ENCODE peak calls at places on chromosomes 2 and 18, in four cellular contexts. M is K562, A is HepG2, C is GM12878. G is an unnamed sample.

GRCh38 chr18:68186039-68186438 is 528.9 kb downstream of the TMX3 start:
- DNase-seq in M (no peak), A (no peak), C (no peak), G (no peak)

GRCh38 chr2:28326873-28327495 is 65.7 kb upstream of the FOSL2 start:
- DNase-seq in M (no peak), A (no peak), C (no peak), G (no peak)

GRCh38 chr2:189393440-189394111 is 47.7 kb upstream of the WDR75 start:
- DNase-seq in M (no peak), A (no peak), C (no peak), G (no peak)

GRCh38 chr2:113686537-113686936 is 59.5 kb downstream of the RABL2A start:
- DNase-seq in M (no peak), A (no peak), C (no peak), G (no peak)

GRCh38 chr2:214401580-214401979 is 9.3 kb upstream of the VWC2L start:
- DNase-seq in M (no peak), A (no peak), C (no peak), G (no peak)

GRCh38 chr2:240786871-240787311 is 33.1 kb downstream of the KIF1A start:
- DNase-seq in M (no peak), A (no peak), C (no peak), G (no peak)

GRCh38 chr2:105330681-105331375 is 1.3 kb upstream of the TGFBRAP1 start:
- DNase-seq in M (peak; percentile 58), A (no peak), C (no peak), G (no peak)

GRCh38 chr2:95267458-95268207 is 6.6 kb upstream of the PROM2 start:
- DNase-seq in M (no peak), A (no peak), C (no peak), G (no peak)

DNA sequence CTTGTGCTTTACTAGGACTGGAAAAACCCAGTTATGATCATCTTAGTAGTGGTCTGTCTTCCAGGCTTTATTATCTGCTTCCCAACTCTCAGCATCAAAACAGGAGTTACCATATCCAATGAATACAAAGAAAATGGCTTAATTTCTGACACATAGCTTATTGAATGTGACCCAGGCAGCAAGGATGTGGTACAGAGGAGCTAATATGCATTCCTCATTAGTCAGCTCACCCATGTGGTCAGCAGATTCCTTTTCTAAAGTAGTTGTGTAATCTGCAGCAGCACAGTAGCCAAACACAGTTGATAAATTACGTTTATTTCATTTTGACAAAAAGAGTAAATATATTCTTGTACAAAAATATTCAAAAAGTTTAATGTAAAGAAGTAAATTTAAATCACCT is 43.6 kb downstream of the TSPYL6 start:
- DNase-seq in M (no peak), A (peak; percentile 71), C (no peak), G (no peak)
- TF ChIP-seq TARDBP in M (no peak), A (no peak), C (no peak), G (no peak)

GRCh38 chr2:161209902-161210301 is 49.7 kb downstream of the TANK start:
- DNase-seq in M (no peak), A (no peak), C (no peak), G (no peak)

GRCh38 chr2:161204846-161205245 is 44.6 kb downstream of the TANK start:
- DNase-seq in M (no peak), A (no peak), C (no peak), G (no peak)

GRCh38 chr2:161207941-161208340 is 47.7 kb downstream of the TANK start:
- DNase-seq in M (no peak), A (no peak), C (no peak), G (no peak)

GRCh38 chr2:161208527-161209139 is 48.4 kb downstream of the TANK start:
- DNase-seq in M (peak; percentile 80), A (peak; percentile 37), C (no peak), G (no peak)

DNA sequence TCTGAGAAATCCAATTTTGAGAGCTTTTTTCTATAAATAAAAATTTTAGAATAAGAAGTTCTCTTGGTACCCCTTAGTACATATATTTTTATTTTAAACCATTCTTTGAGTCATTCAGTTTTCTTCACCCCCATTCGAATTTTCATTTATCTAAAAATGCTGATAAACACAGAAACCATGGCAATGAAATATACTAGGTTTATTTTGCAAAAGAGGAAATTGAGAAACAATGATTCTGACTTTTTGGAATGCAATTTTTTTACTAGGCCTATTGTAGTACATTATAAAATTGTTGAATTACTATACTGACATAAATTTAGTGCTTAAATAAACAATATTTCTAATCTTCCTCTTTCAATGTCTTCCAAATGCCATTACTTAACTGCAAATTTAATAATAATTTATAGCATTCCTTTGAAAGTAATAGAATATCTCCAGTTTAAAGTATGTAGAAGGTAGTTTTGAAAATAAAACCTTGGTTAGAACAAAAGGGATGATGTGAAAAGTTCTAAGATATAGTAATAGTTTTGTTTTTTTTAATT is 46.3 kb downstream of the TANK start:
- DNase-seq in M (no peak), A (no peak), C (no peak), G (no peak)
- TF ChIP-seq TARDBP in M (no peak), A (no peak), C (no peak), G (no peak)

GRCh38 chr2:205770557-205770956 is 88.3 kb downstream of the NRP2 start:
- DNase-seq in M (no peak), A (no peak), C (no peak), G (no peak)

GRCh38 chr2:205769879-205770278 is 87.6 kb downstream of the NRP2 start:
- DNase-seq in M (no peak), A (no peak), C (no peak), G (no peak)

GRCh38 chr2:205771666-205772065 is 89.4 kb downstream of the NRP2 start:
- DNase-seq in M (no peak), A (no peak), C (no peak), G (no peak)

GRCh38 chr2:205769494-205769848 is 87.2 kb downstream of the NRP2 start:
- DNase-seq in M (no peak), A (no peak), C (no peak), G (no peak)

GRCh38 chr2:205771063-205771462 is 88.8 kb downstream of the NRP2 start:
- DNase-seq in M (no peak), A (no peak), C (no peak), G (no peak)
- TF ChIP-seq TARDBP in M (no peak), A (no peak), C (no peak), G (no peak)

DNA sequence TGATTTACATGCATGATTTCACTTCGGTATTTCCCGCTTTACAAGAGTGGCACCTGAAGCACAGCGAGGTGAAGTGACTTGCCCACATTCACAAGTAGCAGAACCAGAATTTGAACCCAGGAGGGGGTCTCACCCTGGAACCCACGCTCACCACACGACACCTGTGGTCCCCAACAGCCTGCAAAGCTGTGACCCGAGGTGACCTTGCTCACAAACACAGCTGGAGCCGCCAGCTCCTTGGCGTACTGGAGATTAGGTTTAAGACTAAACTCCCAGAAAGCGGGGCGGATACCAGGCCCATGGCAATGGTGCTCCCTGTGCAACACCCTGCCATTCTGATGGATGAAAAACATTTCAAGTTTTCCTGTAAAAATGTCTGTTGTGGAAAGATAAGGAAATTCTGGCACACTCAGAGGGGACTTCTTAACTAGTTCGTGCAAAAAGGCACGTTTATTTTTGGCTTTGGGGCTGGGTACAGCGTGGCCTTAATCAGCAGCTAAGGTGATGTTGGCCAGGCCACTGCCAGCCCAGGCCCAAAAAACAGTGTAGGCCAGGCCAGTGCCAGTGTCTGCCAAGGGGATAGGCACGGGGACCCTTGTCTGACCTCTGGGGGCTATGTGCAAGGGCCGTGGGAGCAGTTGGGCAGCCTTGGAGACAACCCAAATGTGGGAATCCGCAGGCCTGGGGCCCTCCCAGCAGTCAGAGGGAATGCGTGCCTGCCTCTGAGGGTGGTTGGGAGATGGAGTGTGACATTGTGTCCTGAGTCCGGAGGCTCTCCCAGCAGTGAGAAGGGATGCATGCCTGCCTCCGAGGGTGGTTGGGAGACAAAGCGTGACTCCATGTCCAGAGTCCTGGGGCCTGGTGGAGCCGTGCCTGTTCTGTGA is 184.9 kb upstream of the HS6ST1 start:
- DNase-seq in M (no peak), A (no peak), C (no peak), G (no peak)
- TF ChIP-seq TARDBP in M (no peak), A (no peak), C (no peak), G (no peak)

GRCh38 chr2:55114597-55114996 is 64.3 kb upstream of the RTN4 start:
- DNase-seq in M (no peak), A (no peak), C (no peak), G (no peak)

GRCh38 chr2:55113976-55114564 is 63.8 kb upstream of the RTN4 start:
- DNase-seq in M (no peak), A (peak; percentile 38), C (no peak), G (no peak)

GRCh38 chr2:55111570-55112228 is 61.4 kb upstream of the RTN4 start:
- DNase-seq in M (peak; percentile 87), A (peak; percentile 68), C (no peak), G (peak; percentile 63)

GRCh38 chr2:55111230-55111569 is 60.9 kb upstream of the RTN4 start:
- DNase-seq in M (no peak), A (no peak), C (no peak), G (no peak)

GRCh38 chr2:55112229-55113016 is 62.2 kb upstream of the RTN4 start:
- DNase-seq in M (peak; percentile 81), A (peak; percentile 44), C (no peak), G (peak; percentile 38)
- TF ChIP-seq TARDBP in M (no peak), A (no peak), C (no peak), G (no peak)

DNA sequence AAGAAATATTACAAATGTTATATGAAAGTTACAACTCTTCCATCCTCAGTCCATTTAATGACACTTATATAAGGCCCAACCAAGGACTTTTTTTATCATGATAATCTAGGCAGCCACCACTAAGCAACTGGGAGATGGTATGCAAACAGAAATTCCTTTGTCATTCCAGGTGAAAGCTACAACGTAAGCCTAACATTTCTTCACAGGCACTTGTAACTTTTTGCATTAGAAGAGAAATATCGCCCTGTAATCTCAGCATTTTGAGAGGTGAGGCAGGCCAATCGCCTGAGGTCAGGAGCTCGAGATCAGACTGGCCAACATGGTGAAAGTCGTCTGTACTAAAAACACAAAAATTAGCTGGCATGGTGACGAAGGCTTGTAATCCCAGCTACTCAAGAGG is 581.2 kb upstream of the SLC8A1 start:
- DNase-seq in M (no peak), A (no peak), C (no peak), G (no peak)
- TF ChIP-seq TARDBP in M (no peak), A (no peak), C (no peak), G (no peak)

DNA sequence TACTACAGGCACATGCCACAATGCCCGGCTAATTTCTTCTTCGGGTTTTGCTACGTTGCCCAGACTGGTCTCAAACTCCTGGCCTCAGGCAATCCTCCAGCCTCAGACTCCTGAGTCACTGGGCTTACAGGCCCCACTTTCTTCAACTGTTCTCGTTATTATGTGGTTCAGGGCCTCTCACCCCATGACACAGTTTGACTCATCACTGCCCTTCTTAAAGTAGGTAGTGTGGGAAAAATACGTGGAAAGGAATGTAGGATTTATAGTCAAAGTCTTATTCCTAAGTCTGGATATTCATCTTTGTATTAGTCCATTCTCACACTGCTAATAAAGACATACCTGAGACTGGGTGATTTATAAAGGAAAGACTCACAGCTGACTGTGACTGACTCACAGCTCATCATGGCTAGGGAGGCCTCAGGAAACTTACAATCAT is 19.4 kb downstream of the CENPA start:
- DNase-seq in M (no peak), A (no peak), C (no peak), G (no peak)
- TF ChIP-seq TARDBP in M (no peak), A (no peak), C (no peak), G (no peak)

GRCh38 chr18:62634991-62635630 is 80.2 kb upstream of the PHLPP1 start:
- DNase-seq in M (no peak), A (peak; percentile 7), C (no peak), G (no peak)
- TF ChIP-seq TARDBP in M (no peak), A (no peak), C (no peak), G (no peak)